ENCODE peak calls at places on chromosomes 1 and 21, in five cellular contexts. B is GM12878, P is SK-N-SH, W is GM12892, G is H1. F is an unnamed sample.

GRCh38 chr1:117544509-117545109 is 61.2 kb upstream of the TENT5C start:
- DNase-seq in B (no peak), P (no peak), W (no peak), G (no peak), F (no peak)

GRCh38 chr1:156675715-156676311 is 1.4 kb downstream of the NES start:
- DNase-seq in B (no peak), P (peak), W (no peak), G (no peak), F (no peak)

GRCh38 chr1:38872401-38873026 is 634 bp downstream of the MYCBP start:
- DNase-seq in B (no peak), P (no peak), W (no peak), G (no peak), F (peak)

GRCh38 chr21:39016740-39017315 is 166.4 kb downstream of the PSMG1 start:
- DNase-seq in B (peak), P (no peak), W (peak), G (no peak), F (peak)

GRCh38 chr1:39896909-39897685 is 4.6 kb downstream of the MYCL start:
- DNase-seq in B (no peak), P (no peak), W (no peak), G (no peak), F (no peak)

GRCh38 chr1:245058882-245059281 is 95.9 kb upstream of the KIF26B start:
- DNase-seq in B (no peak), P (no peak), W (no peak), G (no peak), F (no peak)

GRCh38 chr1:239527046-239527693 is 140.8 kb downstream of the CHRM3 start:
- DNase-seq in B (no peak), P (no peak), W (no peak), G (no peak), F (no peak)

GRCh38 chr21:27424601-27425000 is 457.7 kb upstream of the ADAMTS5 start:
- DNase-seq in B (no peak), P (no peak), W (no peak), G (no peak), F (no peak)

GRCh38 chr1:20472860-20473711 is 12.9 kb downstream of the CAMK2N1 start:
- DNase-seq in B (peak), P (peak), W (no peak), G (no peak), F (no peak)

GRCh38 chr1:156160744-156161181 is 7.4 kb downstream of the SEMA4A start:
- DNase-seq in B (no peak), P (peak), W (no peak), G (no peak), F (no peak)

GRCh38 chr1:116720406-116721071 is 33.7 kb upstream of the CD2 start:
- DNase-seq in B (no peak), P (no peak), W (no peak), G (no peak), F (no peak)

GRCh38 chr1:41894101-41894620 is 24.6 kb downstream of the HIVEP3 start:
- DNase-seq in B (no peak), P (no peak), W (no peak), G (no peak), F (no peak)

GRCh38 chr1:183987593-183988318 is 49.8 kb downstream of the COLGALT2 start:
- DNase-seq in B (no peak), P (no peak), W (no peak), G (no peak), F (no peak)

GRCh38 chr1:218591966-218592365 is 246.8 kb downstream of the TGFB2 start:
- DNase-seq in B (no peak), P (no peak), W (no peak), G (no peak), F (no peak)

GRCh38 chr21:31484219-31484618 is 140.2 kb upstream of the TIAM1 start:
- DNase-seq in B (no peak), P (no peak), W (no peak), G (peak), F (no peak)

GRCh38 chr1:229553621-229554120 is 4.8 kb downstream of the ABCB10 start:
- DNase-seq in B (no peak), P (no peak), W (no peak), G (no peak), F (no peak)

GRCh38 chr1:15411593-15412487 is 2.2 kb downstream of the EFHD2 start:
- DNase-seq in B (no peak), P (no peak), W (peak), G (no peak), F (peak)

GRCh38 chr1:166980818-166981217 is 5.5 kb upstream of the ILDR2 start:
- DNase-seq in B (no peak), P (no peak), W (no peak), G (no peak), F (no peak)

GRCh38 chr1:43878854-43879253 is 54.7 kb upstream of the ARTN start:
- DNase-seq in B (no peak), P (no peak), W (no peak), G (no peak), F (no peak)

GRCh38 chr1:33220701-33221384 is 35.4 kb upstream of the ZNF362 start:
- DNase-seq in B (no peak), P (no peak), W (no peak), G (no peak), F (no peak)

GRCh38 chr1:52554756-52555155 is 1.9 kb upstream of the TUT4 start:
- DNase-seq in B (no peak), P (no peak), W (no peak), G (no peak), F (no peak)

GRCh38 chr1:209456878-209457277 is 126.6 kb upstream of the CAMK1G start:
- DNase-seq in B (no peak), P (no peak), W (no peak), G (no peak), F (no peak)

GRCh38 chr1:23867542-23867952 is 543 bp downstream of the FUCA1 start:
- DNase-seq in B (no peak), P (no peak), W (no peak), G (no peak), F (no peak)

GRCh38 chr1:7975212-7975865 is 13.8 kb downstream of the PARK7 start:
- DNase-seq in B (no peak), P (peak), W (peak), G (no peak), F (peak)

GRCh38 chr1:34682452-34683223 is 72.2 kb upstream of the GJB5 start:
- DNase-seq in B (no peak), P (no peak), W (no peak), G (no peak), F (no peak)

GRCh38 chr1:206507395-206508129 is at the start of gene RASSF5:
- DNase-seq in B (no peak), P (peak), W (peak), G (peak), F (peak)

GRCh38 chr1:74771913-74772515 is 39.1 kb downstream of the TYW3 start:
- DNase-seq in B (peak), P (peak), W (no peak), G (no peak), F (no peak)

GRCh38 chr1:210151063-210151672 is 81.4 kb upstream of the SERTAD4 start:
- DNase-seq in B (no peak), P (no peak), W (no peak), G (no peak), F (no peak)

GRCh38 chr1:58363639-58364038 is 182.9 kb downstream of the OMA1 start:
- DNase-seq in B (no peak), P (no peak), W (peak), G (no peak), F (no peak)

GRCh38 chr1:101250219-101250618 is 13.4 kb downstream of the S1PR1 start:
- DNase-seq in B (no peak), P (no peak), W (no peak), G (no peak), F (no peak)

GRCh38 chr1:33366766-33367487 is 46.0 kb upstream of the A3GALT2 start:
- DNase-seq in B (no peak), P (peak), W (no peak), G (no peak), F (no peak)

GRCh38 chr1:2311184-2312032 is 79.9 kb downstream of the MORN1 start:
- DNase-seq in B (no peak), P (no peak), W (no peak), G (peak), F (peak)

DNA sequence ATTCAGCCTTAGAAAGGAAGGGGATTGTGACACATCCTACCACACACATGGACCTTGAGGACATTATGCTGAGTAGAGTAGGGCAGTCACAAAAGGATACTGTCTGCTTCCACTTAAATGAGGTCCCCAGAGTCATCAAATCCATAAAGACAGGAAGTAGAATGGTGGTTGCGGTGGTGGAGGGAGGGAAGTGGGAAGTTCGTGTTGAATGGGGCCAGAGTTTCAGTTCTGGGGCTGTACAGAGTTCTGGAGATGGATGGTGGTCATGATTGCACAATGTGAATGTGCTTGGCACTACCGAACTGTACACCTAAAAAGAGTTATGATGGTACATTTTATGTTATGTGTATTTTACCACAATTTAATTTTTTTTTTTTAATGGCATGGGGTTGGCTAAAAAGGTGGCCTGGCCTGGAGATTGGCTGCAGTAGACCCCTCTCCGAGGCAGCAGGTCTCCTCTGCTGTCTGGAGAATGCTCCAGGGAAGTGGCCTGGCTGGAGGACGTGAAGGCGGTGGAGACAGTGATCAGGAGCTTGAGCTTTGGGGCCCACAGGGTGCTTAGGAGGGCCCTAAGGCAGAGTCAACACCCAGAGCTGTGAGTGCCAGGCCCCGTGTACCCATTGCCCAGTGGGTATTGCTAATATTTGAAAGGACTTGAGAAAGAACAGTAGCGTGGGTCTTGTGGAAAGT is 30.4 kb downstream of the IFNGR2 start:
- DNase-seq in B (no peak), P (no peak), W (no peak), G (no peak), F (no peak)
- TF ChIP-seq TAF1 in B (no peak), P (no peak), W (no peak), G (no peak), F (no peak)

GRCh38 chr1:182217071-182217470 is 155.6 kb upstream of the ZNF648 start:
- DNase-seq in B (no peak), P (no peak), W (no peak), G (no peak), F (no peak)

GRCh38 chr1:182210417-182210816 is 148.9 kb upstream of the ZNF648 start:
- DNase-seq in B (no peak), P (no peak), W (no peak), G (no peak), F (no peak)

GRCh38 chr1:182211364-182211763 is 149.9 kb upstream of the ZNF648 start:
- DNase-seq in B (no peak), P (no peak), W (no peak), G (no peak), F (no peak)

GRCh38 chr1:182215797-182216196 is 154.3 kb upstream of the ZNF648 start:
- DNase-seq in B (no peak), P (no peak), W (no peak), G (no peak), F (no peak)

DNA sequence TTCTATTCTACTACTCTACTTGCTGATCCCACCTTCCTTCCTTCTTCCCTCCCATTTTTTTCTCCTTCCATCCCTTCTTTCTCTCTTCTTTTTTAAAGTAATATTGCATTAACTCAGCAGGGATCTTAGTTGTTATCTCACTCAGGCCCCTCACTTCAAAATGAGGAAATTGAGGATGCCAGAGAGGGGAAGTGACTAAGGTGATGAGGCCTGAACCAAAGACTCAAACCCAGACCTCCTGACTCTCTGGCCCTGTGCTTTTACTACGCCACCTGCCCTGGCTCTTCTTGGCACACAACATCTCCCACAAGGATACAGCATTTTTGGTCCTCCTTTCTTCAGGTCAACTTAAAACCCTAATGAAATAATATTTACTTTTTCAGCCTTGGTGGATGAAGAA is 151.7 kb upstream of the ZNF648 start:
- DNase-seq in B (no peak), P (no peak), W (no peak), G (no peak), F (no peak)
- TF ChIP-seq TAF1 in B (no peak), P (no peak), W (no peak), G (no peak), F (no peak)

GRCh38 chr1:6519935-6520621 is 28.6 kb upstream of the PLEKHG5 start:
- DNase-seq in B (no peak), P (peak), W (no peak), G (peak), F (no peak)
- TF ChIP-seq TAF1 in B (no peak), P (no peak), W (no peak), G (no peak), F (no peak)

DNA sequence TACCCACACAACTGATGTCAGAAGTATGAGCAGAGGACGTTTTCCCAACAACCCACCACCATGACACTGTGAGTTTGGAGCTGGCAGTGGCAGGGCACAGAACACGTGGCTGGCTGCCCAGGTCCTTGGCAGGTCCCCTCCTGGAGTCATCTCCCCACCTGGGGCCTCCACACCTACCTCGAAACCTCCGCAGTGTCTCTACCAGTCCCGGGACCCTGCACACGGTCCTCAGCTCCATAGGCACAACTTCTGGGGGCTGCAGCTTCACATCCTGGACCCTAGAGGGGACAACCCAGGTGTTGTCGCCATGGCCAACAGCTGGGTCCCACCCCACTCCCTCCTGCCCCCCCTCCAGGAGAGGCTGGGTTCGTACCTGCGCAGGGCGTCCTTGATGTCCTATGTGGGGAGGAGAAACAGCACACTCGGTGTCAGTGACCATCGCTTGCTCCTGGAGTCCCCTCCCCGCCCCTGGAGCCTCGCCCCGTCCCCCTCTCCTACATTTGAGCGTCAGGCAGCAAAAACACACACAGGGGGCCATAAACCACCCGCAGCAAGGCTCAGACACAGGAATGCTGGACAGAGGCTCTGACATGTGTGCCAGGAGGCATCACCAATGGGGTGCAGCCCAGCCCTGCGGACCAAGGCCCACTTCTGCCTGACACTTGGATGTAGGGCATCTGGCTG is 9.7 kb downstream of the TRIM11 start:
- DNase-seq in B (no peak), P (no peak), W (no peak), G (no peak), F (no peak)
- TF ChIP-seq TAF1 in B (no peak), P (no peak), W (no peak), G (no peak), F (no peak)

F was measured in GM12891.